ENCODE peak calls at places on chromosomes 1 and 21, in five cellular contexts. M is hippocampal formation; B is iPS DF 6.9; V is anterior cingulate cortex; H is stimulated activated CD4-positive, alpha-beta T cell treated with anti-CD3 and anti-CD28 coated beads, Interleukin-12 subunit alpha, Interleukin-12 subunit beta, amount 100 ng/mL, for 24 hours. C is an unnamed sample.

GRCh38 chr1:40450491-40451237 is 388 bp downstream of the ZFP69B start:
- DNase-seq in M (no peak), V (peak; percentile 15), H (peak; percentile 77), B (no peak), C (no peak)

GRCh38 chr1:5765465-5765864 is 226.8 kb downstream of the NPHP4 start:
- DNase-seq in M (no peak), B (no peak), V (no peak), H (no peak), C (no peak)

GRCh38 chr1:46461017-46461808 is 28.4 kb upstream of the DMBX1 start:
- DNase-seq in H (no peak), M (no peak), V (no peak), B (no peak), C (no peak)

GRCh38 chr21:28280611-28281010 is 712.1 kb downstream of the LTN1 start:
- DNase-seq in V (no peak), B (peak; percentile 11), M (no peak), H (no peak), C (peak; percentile 27)

GRCh38 chr1:211344335-211344664 is 17.7 kb downstream of the TRAF5 start:
- DNase-seq in V (no peak), H (no peak), M (no peak), B (no peak), C (no peak)

GRCh38 chr1:203289281-203289981 is 15.9 kb upstream of the BTG2 start:
- DNase-seq in B (no peak), H (peak; percentile 83), V (no peak), M (no peak), C (no peak)

GRCh38 chr1:173590557-173590956 is 12.3 kb downstream of the SLC9C2 start:
- DNase-seq in H (no peak), M (no peak), B (no peak), V (no peak), C (no peak)

GRCh38 chr1:158101455-158101854 is 79.2 kb upstream of the CD1D start:
- DNase-seq in V (no peak), H (no peak), M (no peak), B (no peak), C (no peak)

GRCh38 chr1:172588296-172589291 is 55.6 kb downstream of the SUCO start:
- DNase-seq in M (no peak), H (no peak), B (no peak), V (no peak), C (no peak)

GRCh38 chr21:34892196-34892595 is 156.9 kb downstream of the RUNX1 start:
- DNase-seq in V (no peak), H (no peak), B (no peak), M (no peak), C (no peak)

GRCh38 chr1:164702664-164703063 is 143.7 kb downstream of the PBX1 start:
- DNase-seq in V (no peak), B (no peak), M (no peak), H (no peak), C (no peak)

GRCh38 chr1:58782308-58783089 is 1.3 kb downstream of the JUN start:
- DNase-seq in M (peak; percentile 18), H (peak; percentile 46), V (peak; percentile 54), B (no peak), C (no peak)

GRCh38 chr1:168079761-168080160 is 57.0 kb downstream of the GPR161 start:
- DNase-seq in V (no peak), H (no peak), B (no peak), M (no peak), C (no peak)

GRCh38 chr1:101137144-101138126 is 99.4 kb upstream of the S1PR1 start:
- DNase-seq in M (no peak), V (no peak), H (no peak), B (no peak), C (no peak)

GRCh38 chr1:44033756-44034155 is 2.5 kb upstream of the SLC6A9 start:
- DNase-seq in V (no peak), H (no peak), M (no peak), B (no peak), C (no peak)

GRCh38 chr1:204424621-204425020 is 13.0 kb upstream of the PPP1R15B start:
- DNase-seq in M (no peak), H (no peak), V (no peak), B (no peak), C (no peak)

GRCh38 chr21:46159390-46159789 is 4.0 kb upstream of the FTCD start:
- DNase-seq in M (no peak), V (no peak), B (no peak), H (no peak), C (no peak)

GRCh38 chr1:157042852-157043251 is 2.7 kb downstream of the ARHGEF11 start:
- DNase-seq in B (no peak), V (no peak), M (no peak), H (no peak), C (no peak)

GRCh38 chr1:54054438-54054749 is 986 bp downstream of the TCEANC2 start:
- DNase-seq in H (no peak), B (no peak), M (no peak), V (no peak), C (no peak)

GRCh38 chr1:212401838-212402582 is 12.7 kb downstream of the PACC1 start:
- DNase-seq in B (no peak), H (no peak), V (no peak), M (no peak), C (no peak)

GRCh38 chr1:167474191-167474641 is 44.1 kb downstream of the CD247 start:
- DNase-seq in M (no peak), H (no peak), V (no peak), B (no peak), C (no peak)

GRCh38 chr1:3608154-3608553 is 3.2 kb downstream of the MEGF6 start:
- DNase-seq in H (no peak), V (no peak), B (no peak), M (no peak), C (no peak)

GRCh38 chr1:217747156-217747769 is 116.1 kb downstream of the SPATA17 start:
- DNase-seq in V (no peak), M (peak; percentile 29), B (no peak), H (no peak), C (no peak)

GRCh38 chr1:27630859-27631491 is 4.0 kb downstream of the FGR start:
- DNase-seq in H (no peak), V (no peak), B (no peak), M (no peak), C (no peak)

GRCh38 chr1:109882288-109883245 is 28.1 kb upstream of the CSF1 start:
- DNase-seq in V (peak; percentile 71), B (no peak), H (no peak), M (peak; percentile 87), C (no peak)

GRCh38 chr1:43766086-43766784 is 58.9 kb downstream of the ST3GAL3 start:
- DNase-seq in M (no peak), B (no peak), H (no peak), V (no peak), C (peak; percentile 93)

C was measured in NT2/D1.